ENCODE peak calls at places on chromosomes 4 and X, in nine cellular contexts. A is IMR-90; N is endodermal cell; K is GM23248; D is sigmoid colon; V is CD4-positive, CD25-positive, alpha-beta regulatory T cell; H is OCI-LY7; C is fibroblast of lung; T is hepatocyte. M is an unnamed sample.

GRCh38 chrX:2767631-2768455 is 16.0 kb downstream of the XG start:
- DNase-seq in A (peak; percentile 21), N (peak; percentile 74), K (peak; percentile 95), D (peak; percentile 90), V (no peak), H (no peak), C (peak; percentile 39), T (peak; percentile 77), M (no peak)

GRCh38 chr4:174284181-174284886 is 623 bp downstream of the CEP44 start:
- DNase-seq in A (peak; percentile 71), N (no peak), K (peak; percentile 86), D (no peak), V (no peak), H (no peak), C (peak; percentile 77), T (peak; percentile 49), M (no peak)

GRCh38 chrX:10199212-10199611 is 42.4 kb downstream of the CLCN4 start:
- DNase-seq in A (peak; percentile 67), N (no peak), K (peak; percentile 19), D (peak; percentile 72), V (no peak), H (peak; percentile 78), C (peak; percentile 41), T (no peak), M (no peak)

GRCh38 chr4:146981651-146982050 is 36.0 kb upstream of the TTC29 start:
- DNase-seq in A (peak; percentile 1), N (no peak), K (peak; percentile 34), D (no peak), V (no peak), H (no peak), C (peak; percentile 37), T (peak; percentile 40), M (no peak)

GRCh38 chr4:125444166-125444565 is 129.4 kb downstream of the FAT4 start:
- DNase-seq in A (no peak), N (no peak), K (no peak), D (no peak), V (no peak), H (no peak), C (no peak), T (no peak), M (no peak)

GRCh38 chr4:187006189-187006618 is 282.5 kb upstream of the FAT1 start:
- DNase-seq in A (peak; percentile 73), N (no peak), K (peak; percentile 15), D (no peak), V (no peak), H (no peak), C (peak; percentile 69), T (peak; percentile 14), M (no peak)

GRCh38 chr4:175166020-175166419 is 247.9 kb downstream of the ADAM29 start:
- DNase-seq in A (no peak), N (no peak), K (no peak), D (no peak), V (no peak), H (peak; percentile 24), C (no peak), T (no peak), M (no peak)

GRCh38 chr4:143363332-143363731 is 26.7 kb downstream of the GAB1 start:
- DNase-seq in A (no peak), N (no peak), K (no peak), D (no peak), V (no peak), H (no peak), C (no peak), T (no peak), M (no peak)

GRCh38 chr4:102734591-102735385 is 26.0 kb downstream of the MANBA start:
- DNase-seq in A (peak; percentile 84), N (no peak), K (peak; percentile 53), D (no peak), V (no peak), H (peak; percentile 40), C (peak; percentile 44), T (peak; percentile 39), M (no peak)

GRCh38 chrX:30085571-30085970 is 129.8 kb upstream of the MAGEB2 start:
- DNase-seq in A (no peak), N (no peak), K (no peak), D (no peak), V (no peak), H (no peak), C (no peak), T (no peak), M (no peak)

GRCh38 chr4:105894570-105895323 is 524 bp upstream of the NPNT start:
- DNase-seq in A (no peak), N (no peak), K (peak; percentile 8), D (no peak), V (no peak), H (no peak), C (peak; percentile 30), T (peak; percentile 63), M (no peak)

GRCh38 chr4:132332932-132333722 is 816.0 kb upstream of the PCDH10 start:
- DNase-seq in A (no peak), N (no peak), K (no peak), D (no peak), V (no peak), H (peak; percentile 23), C (peak; percentile 1), T (peak; percentile 14), M (no peak)

GRCh38 chrX:17042046-17042445 is 95.6 kb downstream of the REPS2 start:
- DNase-seq in A (no peak), N (no peak), K (no peak), D (no peak), V (no peak), H (no peak), C (no peak), T (no peak), M (no peak)

GRCh38 chr4:78057600-78058560 is 757 bp downstream of the FRAS1 start:
- DNase-seq in A (peak; percentile 13), N (peak; percentile 79), K (peak; percentile 76), D (peak; percentile 75), V (no peak), H (peak; percentile 48), C (peak; percentile 54), T (peak; percentile 69), M (peak; percentile 76)

GRCh38 chr4:1207157-1207470 is 34.7 kb upstream of the SPON2 start:
- DNase-seq in A (no peak), N (no peak), K (no peak), D (peak; percentile 66), V (no peak), H (no peak), C (no peak), T (no peak), M (no peak)

GRCh38 chrX:119069128-119069527 is 3.7 kb upstream of the CT47C1 start:
- DNase-seq in A (no peak), N (no peak), K (no peak), D (no peak), V (no peak), H (no peak), C (no peak), T (no peak), M (no peak)

GRCh38 chrX:136953867-136954787 is 73.6 kb upstream of the RBMX start:
- DNase-seq in A (peak; percentile 67), N (peak; percentile 87), K (peak; percentile 81), D (peak; percentile 69), V (peak; percentile 44), H (peak; percentile 68), C (peak; percentile 62), T (peak; percentile 83), M (peak; percentile 71)

GRCh38 chr4:4947721-4948120 is 71.5 kb downstream of the CYTL1 start:
- DNase-seq in A (no peak), N (no peak), K (no peak), D (no peak), V (no peak), H (no peak), C (no peak), T (no peak), M (no peak)

DNA sequence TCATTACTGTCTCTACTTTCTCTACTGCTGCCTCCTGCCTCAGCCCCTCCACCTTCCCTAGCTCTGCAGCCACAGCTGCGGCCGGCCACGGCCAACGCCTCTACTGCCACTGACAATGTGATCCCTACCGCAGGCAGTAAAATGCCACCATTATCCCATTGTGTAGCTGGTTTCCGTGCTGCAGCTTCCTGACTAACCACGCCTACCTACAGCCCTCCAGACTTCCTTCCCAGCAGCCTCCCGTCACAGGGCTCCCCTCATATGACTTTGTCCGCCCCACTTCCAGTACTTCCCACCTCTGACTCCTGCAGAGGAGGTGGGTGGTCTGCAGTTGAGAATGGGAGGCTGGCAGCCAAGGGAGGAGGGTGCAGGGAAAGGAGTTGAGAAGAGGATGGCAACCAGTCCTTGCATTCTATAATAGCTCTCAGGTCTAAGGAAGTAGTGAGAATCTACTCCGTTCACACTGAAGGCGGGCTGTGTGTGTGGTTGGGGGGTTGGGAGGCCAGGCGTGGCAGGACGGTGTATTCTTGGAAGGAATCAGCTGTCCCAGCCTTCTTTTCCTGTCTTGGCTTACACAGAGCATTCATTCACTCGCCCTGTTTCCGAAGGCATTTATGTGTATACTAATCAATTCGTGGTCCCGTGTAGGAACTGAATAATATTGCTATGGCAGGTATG is 33.1 kb upstream of the USP51 start:
- DNase-seq in A (no peak), N (no peak), K (no peak), D (no peak), V (no peak), H (no peak), C (no peak), T (no peak), M (peak; percentile 18)
- H3K9me3 ChIP-seq in A (no peaks in the 10 kb centered on the region), N (no peaks in the 10 kb centered on the region), K (no peaks in the 10 kb centered on the region), D (no peaks in the 10 kb centered on the region), V (no peaks in the 10 kb centered on the region), H (no peaks in the 10 kb centered on the region), C (no peaks in the 10 kb centered on the region), T (no peaks in the 10 kb centered on the region), M (no peaks in the 10 kb centered on the region)

GRCh38 chr4:16887887-16888286 is 10.6 kb downstream of the LDB2 start:
- DNase-seq in A (no peak), N (no peak), K (no peak), D (no peak), V (no peak), H (no peak), C (no peak), T (no peak), M (no peak)

GRCh38 chr4:16881151-16881884 is 17.1 kb downstream of the LDB2 start:
- DNase-seq in A (no peak), N (no peak), K (no peak), D (no peak), V (no peak), H (no peak), C (peak; percentile 59), T (no peak), M (no peak)

GRCh38 chr4:16884673-16885460 is 13.6 kb downstream of the LDB2 start:
- DNase-seq in A (no peak), N (no peak), K (no peak), D (no peak), V (no peak), H (no peak), C (no peak), T (no peak), M (no peak)

GRCh38 chr4:16883816-16884215 is 14.6 kb downstream of the LDB2 start:
- DNase-seq in A (no peak), N (no peak), K (no peak), D (no peak), V (no peak), H (no peak), C (peak; percentile 31), T (no peak), M (no peak)
- H3K4me3 ChIP-seq in A (no peak overlapping the region), N (no peak overlapping the region), K (no peak overlapping the region), D (no peak overlapping the region), V (no peak overlapping the region), H (no peak overlapping the region), C (no peak overlapping the region), T (no peak overlapping the region), M (no peak overlapping the region)

GRCh38 chr4:32061916-32062315 is 1341.7 kb downstream of the PCDH7 start:
- DNase-seq in A (no peak), N (no peak), K (no peak), D (no peak), V (no peak), H (no peak), C (no peak), T (no peak), M (no peak)
- H3K9me3 ChIP-seq in A (peaks cover 4% of the 10 kb centered on the region), N (no peaks in the 10 kb centered on the region), K (peaks cover 4% of the 10 kb centered on the region), D (no peaks in the 10 kb centered on the region), V (no peaks in the 10 kb centered on the region), H (no peaks in the 10 kb centered on the region), C (no peaks in the 10 kb centered on the region), T (no peaks in the 10 kb centered on the region), M (no peaks in the 10 kb centered on the region)

GRCh38 chr4:113603926-113604325 is 157.6 kb downstream of the CAMK2D start:
- DNase-seq in A (peak; percentile 40), N (no peak), K (peak; percentile 24), D (no peak), V (no peak), H (no peak), C (peak; percentile 77), T (no peak), M (no peak)
- H3K4me3 ChIP-seq in A (no peak overlapping the region), N (no peak overlapping the region), K (no peak overlapping the region), D (no peak overlapping the region), V (no peak overlapping the region), H (no peak overlapping the region), C (no peak overlapping the region), T (no peak overlapping the region), M (no peak overlapping the region)

M was measured in right lobe of liver.